ENCODE peak calls at places on chromosomes 2 and 18, in eight cellular contexts. One of them, this sample, is unnamed.

GRCh38 chr2:128624425-128624795 is 305.7 kb upstream of the HS6ST1 start:
- DNase-seq in brain microvascular endothelial cell: peak; percentile 18
- DNase-seq in IMR-90: no peak
- DNase-seq in A549: no peak
- DNase-seq in epithelial cell of esophagus: no peak
- DNase-seq in osteoblast: peak; percentile 54
- DNase-seq in ascending aorta: no peak
- DNase-seq in choroid plexus epithelial cell: no peak
- DNase-seq in this sample: no peak

GRCh38 chr2:120926463-120927165 is 190.9 kb downstream of the GLI2 start:
- DNase-seq in brain microvascular endothelial cell: no peak
- DNase-seq in IMR-90: peak; percentile 48
- DNase-seq in A549: no peak
- DNase-seq in epithelial cell of esophagus: no peak
- DNase-seq in osteoblast: peak; percentile 83
- DNase-seq in ascending aorta: no peak
- DNase-seq in choroid plexus epithelial cell: no peak
- DNase-seq in this sample: no peak

GRCh38 chr2:28729698-28730097 is 21.9 kb upstream of the PPP1CB start:
- DNase-seq in brain microvascular endothelial cell: no peak
- DNase-seq in IMR-90: peak; percentile 65
- DNase-seq in A549: no peak
- DNase-seq in epithelial cell of esophagus: peak; percentile 67
- DNase-seq in osteoblast: peak; percentile 82
- DNase-seq in ascending aorta: no peak
- DNase-seq in choroid plexus epithelial cell: peak; percentile 46
- DNase-seq in this sample: peak; percentile 56

GRCh38 chr2:122627388-122627787 is 871.9 kb downstream of the TSN start:
- DNase-seq in brain microvascular endothelial cell: peak; percentile 37
- DNase-seq in IMR-90: no peak
- DNase-seq in A549: no peak
- DNase-seq in epithelial cell of esophagus: peak; percentile 14
- DNase-seq in osteoblast: peak; percentile 18
- DNase-seq in ascending aorta: no peak
- DNase-seq in choroid plexus epithelial cell: peak; percentile 30
- DNase-seq in this sample: no peak

GRCh38 chr2:167981945-167982344 is 265.4 kb downstream of the STK39 start:
- DNase-seq in brain microvascular endothelial cell: no peak
- DNase-seq in IMR-90: no peak
- DNase-seq in A549: no peak
- DNase-seq in epithelial cell of esophagus: no peak
- DNase-seq in osteoblast: no peak
- DNase-seq in ascending aorta: no peak
- DNase-seq in choroid plexus epithelial cell: no peak
- DNase-seq in this sample: no peak

GRCh38 chr2:113124181-113124961 is 3.0 kb upstream of the IL1RN start:
- DNase-seq in brain microvascular endothelial cell: peak; percentile 15
- DNase-seq in IMR-90: peak; percentile 17
- DNase-seq in A549: no peak
- DNase-seq in epithelial cell of esophagus: peak; percentile 82
- DNase-seq in osteoblast: no peak
- DNase-seq in ascending aorta: no peak
- DNase-seq in choroid plexus epithelial cell: peak; percentile 36
- DNase-seq in this sample: no peak

GRCh38 chr2:128591022-128591840 is 272.6 kb upstream of the HS6ST1 start:
- DNase-seq in brain microvascular endothelial cell: no peak
- DNase-seq in IMR-90: no peak
- DNase-seq in A549: no peak
- DNase-seq in epithelial cell of esophagus: no peak
- DNase-seq in osteoblast: peak; percentile 42
- DNase-seq in ascending aorta: no peak
- DNase-seq in choroid plexus epithelial cell: no peak
- DNase-seq in this sample: no peak

GRCh38 chr2:151481744-151482143 is 72.0 kb downstream of the RIF1 start:
- DNase-seq in brain microvascular endothelial cell: no peak
- DNase-seq in IMR-90: no peak
- DNase-seq in A549: no peak
- DNase-seq in epithelial cell of esophagus: no peak
- DNase-seq in osteoblast: no peak
- DNase-seq in ascending aorta: no peak
- DNase-seq in choroid plexus epithelial cell: no peak
- DNase-seq in this sample: no peak

GRCh38 chr2:62054029-62054791 is 141.7 kb upstream of the B3GNT2 start:
- DNase-seq in brain microvascular endothelial cell: no peak
- DNase-seq in IMR-90: no peak
- DNase-seq in A549: no peak
- DNase-seq in epithelial cell of esophagus: no peak
- DNase-seq in osteoblast: no peak
- DNase-seq in ascending aorta: no peak
- DNase-seq in choroid plexus epithelial cell: no peak
- DNase-seq in this sample: no peak

GRCh38 chr2:210263841-210264240 is 38.6 kb upstream of the ACADL start:
- DNase-seq in brain microvascular endothelial cell: no peak
- DNase-seq in IMR-90: no peak
- DNase-seq in A549: no peak
- DNase-seq in epithelial cell of esophagus: no peak
- DNase-seq in osteoblast: no peak
- DNase-seq in ascending aorta: no peak
- DNase-seq in choroid plexus epithelial cell: no peak
- DNase-seq in this sample: no peak

GRCh38 chr2:66070717-66071602 is 364.0 kb upstream of the MEIS1 start:
- DNase-seq in brain microvascular endothelial cell: no peak
- DNase-seq in IMR-90: no peak
- DNase-seq in A549: no peak
- DNase-seq in epithelial cell of esophagus: no peak
- DNase-seq in osteoblast: no peak
- DNase-seq in ascending aorta: no peak
- DNase-seq in choroid plexus epithelial cell: no peak
- DNase-seq in this sample: no peak

GRCh38 chr2:40282428-40282827 is 169.5 kb downstream of the SLC8A1 start:
- DNase-seq in brain microvascular endothelial cell: peak; percentile 76
- DNase-seq in IMR-90: peak; percentile 47
- DNase-seq in A549: no peak
- DNase-seq in epithelial cell of esophagus: no peak
- DNase-seq in osteoblast: no peak
- DNase-seq in ascending aorta: no peak
- DNase-seq in choroid plexus epithelial cell: no peak
- DNase-seq in this sample: no peak

GRCh38 chr2:102841107-102841840 is 79.4 kb downstream of the TMEM182 start:
- DNase-seq in brain microvascular endothelial cell: peak; percentile 51
- DNase-seq in IMR-90: peak; percentile 35
- DNase-seq in A549: peak; percentile 55
- DNase-seq in epithelial cell of esophagus: peak; percentile 59
- DNase-seq in osteoblast: peak; percentile 34
- DNase-seq in ascending aorta: no peak
- DNase-seq in choroid plexus epithelial cell: peak; percentile 78
- DNase-seq in this sample: peak; percentile 13

GRCh38 chr2:40244251-40245010 is 207.5 kb downstream of the SLC8A1 start:
- DNase-seq in brain microvascular endothelial cell: peak; percentile 84
- DNase-seq in IMR-90: peak; percentile 75
- DNase-seq in A549: peak; percentile 57
- DNase-seq in epithelial cell of esophagus: peak; percentile 67
- DNase-seq in osteoblast: peak; percentile 89
- DNase-seq in ascending aorta: peak; percentile 70
- DNase-seq in choroid plexus epithelial cell: peak; percentile 79
- DNase-seq in this sample: no peak

GRCh38 chr2:229446316-229446715 is 175.2 kb upstream of the PID1 start:
- DNase-seq in brain microvascular endothelial cell: no peak
- DNase-seq in IMR-90: no peak
- DNase-seq in A549: no peak
- DNase-seq in epithelial cell of esophagus: no peak
- DNase-seq in osteoblast: no peak
- DNase-seq in ascending aorta: no peak
- DNase-seq in choroid plexus epithelial cell: no peak
- DNase-seq in this sample: no peak

GRCh38 chr2:160269803-160270570 is 69.9 kb upstream of the ITGB6 start:
- DNase-seq in brain microvascular endothelial cell: peak; percentile 87
- DNase-seq in IMR-90: peak; percentile 92
- DNase-seq in A549: peak; percentile 92
- DNase-seq in epithelial cell of esophagus: peak; percentile 79
- DNase-seq in osteoblast: peak; percentile 96
- DNase-seq in ascending aorta: peak; percentile 96
- DNase-seq in choroid plexus epithelial cell: peak; percentile 97
- DNase-seq in this sample: no peak

GRCh38 chr2:238013806-238014205 is 47.0 kb downstream of the UBE2F start:
- DNase-seq in brain microvascular endothelial cell: no peak
- DNase-seq in IMR-90: no peak
- DNase-seq in A549: no peak
- DNase-seq in epithelial cell of esophagus: no peak
- DNase-seq in osteoblast: no peak
- DNase-seq in ascending aorta: no peak
- DNase-seq in choroid plexus epithelial cell: no peak
- DNase-seq in this sample: no peak

GRCh38 chr2:238020816-238021215 is 40.0 kb upstream of the SCLY start:
- DNase-seq in brain microvascular endothelial cell: no peak
- DNase-seq in IMR-90: no peak
- DNase-seq in A549: no peak
- DNase-seq in epithelial cell of esophagus: no peak
- DNase-seq in osteoblast: no peak
- DNase-seq in ascending aorta: no peak
- DNase-seq in choroid plexus epithelial cell: no peak
- DNase-seq in this sample: no peak

GRCh38 chr2:238016526-238016925 is 44.3 kb upstream of the SCLY start:
- DNase-seq in brain microvascular endothelial cell: no peak
- DNase-seq in IMR-90: no peak
- DNase-seq in A549: no peak
- DNase-seq in epithelial cell of esophagus: no peak
- DNase-seq in osteoblast: no peak
- DNase-seq in ascending aorta: no peak
- DNase-seq in choroid plexus epithelial cell: no peak
- DNase-seq in this sample: no peak

GRCh38 chr2:238019962-238020361 is 40.8 kb upstream of the SCLY start:
- DNase-seq in brain microvascular endothelial cell: no peak
- DNase-seq in IMR-90: no peak
- DNase-seq in A549: no peak
- DNase-seq in epithelial cell of esophagus: peak; percentile 43
- DNase-seq in osteoblast: peak; percentile 71
- DNase-seq in ascending aorta: no peak
- DNase-seq in choroid plexus epithelial cell: no peak
- DNase-seq in this sample: no peak

GRCh38 chr2:238015705-238016104 is 45.1 kb upstream of the SCLY start:
- DNase-seq in brain microvascular endothelial cell: no peak
- DNase-seq in IMR-90: no peak
- DNase-seq in A549: no peak
- DNase-seq in epithelial cell of esophagus: no peak
- DNase-seq in osteoblast: no peak
- DNase-seq in ascending aorta: no peak
- DNase-seq in choroid plexus epithelial cell: no peak
- DNase-seq in this sample: no peak
- TF ChIP-seq CTCF in brain microvascular endothelial cell: peak; percentile 48
- TF ChIP-seq CTCF in IMR-90: no peak
- TF ChIP-seq CTCF in A549: peak; percentile 30
- TF ChIP-seq CTCF in epithelial cell of esophagus: peak; percentile 19
- TF ChIP-seq CTCF in osteoblast: peak; percentile 17
- TF ChIP-seq CTCF in ascending aorta: no peak
- TF ChIP-seq CTCF in choroid plexus epithelial cell: peak; percentile 44
- TF ChIP-seq CTCF in this sample: peak; percentile 28

DNA sequence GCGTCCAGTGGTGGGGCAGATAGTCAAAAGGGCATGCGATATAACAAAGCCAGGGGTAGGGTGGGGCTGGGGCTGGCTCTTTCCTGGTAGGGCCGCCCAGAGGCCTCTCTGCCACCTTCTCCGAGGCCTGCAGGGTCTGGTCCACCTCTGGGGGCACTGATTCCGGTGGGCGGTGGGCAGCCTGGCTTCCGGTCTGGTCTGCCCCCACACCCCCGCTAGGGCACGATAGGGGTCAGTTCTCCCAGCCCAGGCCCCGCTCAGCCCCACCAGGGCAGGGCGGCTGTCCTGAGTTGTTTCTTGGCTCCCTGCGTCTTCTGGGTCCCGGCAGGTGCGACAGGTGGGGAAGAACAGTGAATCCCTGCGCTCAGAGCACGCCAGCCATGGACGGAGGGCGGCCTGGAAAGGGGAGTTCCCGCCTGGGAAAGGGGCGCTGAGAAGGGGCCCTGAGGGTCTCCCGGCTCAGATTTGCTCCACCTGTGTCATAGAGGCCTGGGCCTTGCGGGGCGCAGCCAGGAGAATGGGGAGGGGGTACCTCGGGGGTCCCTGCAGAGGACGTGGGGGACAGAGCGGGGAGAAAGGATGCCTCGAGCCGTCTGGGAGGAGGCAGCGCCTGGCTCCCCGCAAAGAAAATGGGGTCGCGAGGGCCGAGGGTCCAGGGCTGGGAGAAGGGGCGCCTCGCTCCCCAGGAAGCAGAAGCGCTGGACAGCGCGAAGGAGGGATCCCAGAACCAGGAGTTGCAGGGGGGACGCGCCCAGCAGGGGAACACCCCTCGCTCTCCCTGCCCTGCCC is 558 bp upstream of the ERFE start:
- DNase-seq in brain microvascular endothelial cell: no peak
- DNase-seq in IMR-90: no peak
- DNase-seq in A549: no peak
- DNase-seq in epithelial cell of esophagus: no peak
- DNase-seq in osteoblast: peak; percentile 83
- DNase-seq in ascending aorta: no peak
- DNase-seq in choroid plexus epithelial cell: no peak
- DNase-seq in this sample: no peak
- H3K4me3 ChIP-seq in brain microvascular endothelial cell: peak overlapping the region; percentile 2
- H3K4me3 ChIP-seq in IMR-90: no peak overlapping the region
- H3K4me3 ChIP-seq in A549: peak overlapping the region; percentile 59
- H3K4me3 ChIP-seq in epithelial cell of esophagus: peak overlapping the region; percentile 20
- H3K4me3 ChIP-seq in osteoblast: no peak overlapping the region
- H3K4me3 ChIP-seq in ascending aorta: peak overlapping the region; percentile 47
- H3K4me3 ChIP-seq in choroid plexus epithelial cell: no peak overlapping the region
- H3K4me3 ChIP-seq in this sample: no peak overlapping the region

GRCh38 chr2:114550895-114551793 is 108.7 kb downstream of the DPP10 start:
- DNase-seq in brain microvascular endothelial cell: peak; percentile 40
- DNase-seq in IMR-90: peak; percentile 50
- DNase-seq in A549: peak; percentile 60
- DNase-seq in epithelial cell of esophagus: peak; percentile 55
- DNase-seq in osteoblast: peak; percentile 87
- DNase-seq in ascending aorta: peak; percentile 69
- DNase-seq in choroid plexus epithelial cell: peak; percentile 45
- DNase-seq in this sample: peak; percentile 38
- TF ChIP-seq CTCF in brain microvascular endothelial cell: peak; percentile 48
- TF ChIP-seq CTCF in IMR-90: peak; percentile 70
- TF ChIP-seq CTCF in A549: peak; percentile 54
- TF ChIP-seq CTCF in epithelial cell of esophagus: peak; percentile 63
- TF ChIP-seq CTCF in osteoblast: peak; percentile 63
- TF ChIP-seq CTCF in ascending aorta: peak; percentile 37
- TF ChIP-seq CTCF in choroid plexus epithelial cell: peak; percentile 51
- TF ChIP-seq CTCF in this sample: peak; percentile 82

GRCh38 chr18:11909597-11910026 is 1.5 kb upstream of the MPPE1 start:
- DNase-seq in brain microvascular endothelial cell: no peak
- DNase-seq in IMR-90: peak; percentile 55
- DNase-seq in A549: no peak
- DNase-seq in epithelial cell of esophagus: peak; percentile 83
- DNase-seq in osteoblast: no peak
- DNase-seq in ascending aorta: no peak
- DNase-seq in choroid plexus epithelial cell: no peak
- DNase-seq in this sample: no peak
- H3K4me3 ChIP-seq in brain microvascular endothelial cell: no peak overlapping the region
- H3K4me3 ChIP-seq in IMR-90: peak overlapping the region; percentile 3
- H3K4me3 ChIP-seq in A549: peak overlapping the region; percentile 50
- H3K4me3 ChIP-seq in epithelial cell of esophagus: no peak overlapping the region
- H3K4me3 ChIP-seq in osteoblast: peak overlapping the region; percentile 95
- H3K4me3 ChIP-seq in ascending aorta: peak overlapping the region; percentile 94
- H3K4me3 ChIP-seq in choroid plexus epithelial cell: no peak overlapping the region
- H3K4me3 ChIP-seq in this sample: no peak overlapping the region

GRCh38 chr2:26462511-26463251 is 15.2 kb downstream of the OTOF start:
- DNase-seq in brain microvascular endothelial cell: peak; percentile 73
- DNase-seq in IMR-90: peak; percentile 58
- DNase-seq in A549: peak; percentile 74
- DNase-seq in epithelial cell of esophagus: peak; percentile 66
- DNase-seq in osteoblast: peak; percentile 96
- DNase-seq in ascending aorta: peak; percentile 56
- DNase-seq in choroid plexus epithelial cell: peak; percentile 77
- DNase-seq in this sample: no peak
- TF ChIP-seq CTCF in brain microvascular endothelial cell: peak; percentile 85
- TF ChIP-seq CTCF in IMR-90: peak; percentile 64
- TF ChIP-seq CTCF in A549: peak; percentile 57
- TF ChIP-seq CTCF in epithelial cell of esophagus: peak; percentile 47
- TF ChIP-seq CTCF in osteoblast: peak; percentile 83
- TF ChIP-seq CTCF in ascending aorta: no peak
- TF ChIP-seq CTCF in choroid plexus epithelial cell: peak; percentile 81
- TF ChIP-seq CTCF in this sample: peak; percentile 49

This sample was measured in LNCaP clone FGC.